ENCODE peak calls at places on chromosomes 13 and 19, in nine cellular contexts. Q is Peyer's patch, S is heart left ventricle, T is stomach, V is esophagus squamous epithelium, F is adrenal gland, Y is endothelial cell of umbilical vein, M is A549, P is transverse colon. L is an unnamed sample.

GRCh38 chr13:101520672-101521071 is 68.2 kb downstream of the ITGBL1 start:
- DNase-seq in F (no peak), Y (peak; percentile 48), V (no peak), S (no peak), Q (no peak), T (no peak), M (no peak), P (no peak), L (no peak)

GRCh38 chr19:13748169-13748884 is 16.0 kb upstream of the MRI1 start:
- DNase-seq in V (no peak), S (no peak), M (peak; percentile 18), T (no peak), F (peak; percentile 79), P (peak; percentile 40), Y (peak; percentile 42), Q (peak; percentile 67), L (no peak)

GRCh38 chr13:84400711-84401110 is 518.4 kb upstream of the SLITRK1 start:
- DNase-seq in Y (no peak), T (no peak), V (no peak), S (no peak), M (no peak), Q (no peak), F (no peak), P (no peak), L (no peak)

GRCh38 chr13:27211771-27212364 is 39.5 kb upstream of the RPL21 start:
- DNase-seq in Q (no peak), F (peak; percentile 19), S (no peak), M (no peak), T (no peak), V (no peak), P (no peak), Y (no peak), L (no peak)

GRCh38 chr19:11453468-11454341 is 18.3 kb downstream of the PRKCSH start:
- DNase-seq in F (no peak), P (no peak), V (no peak), T (no peak), M (no peak), Y (no peak), Q (no peak), S (no peak), L (no peak)

GRCh38 chr19:29380581-29380980 is 145.2 kb upstream of the VSTM2B start:
- DNase-seq in V (no peak), Y (no peak), S (no peak), P (no peak), T (peak; percentile 10), M (no peak), F (no peak), Q (peak; percentile 1), L (no peak)

GRCh38 chr13:65584126-65584525 is 1646.0 kb downstream of the PCDH9 start:
- DNase-seq in Q (no peak), M (no peak), F (no peak), S (no peak), P (no peak), T (no peak), Y (no peak), V (no peak), L (no peak)

GRCh38 chr19:13825489-13826475 is 30.5 kb downstream of the ZSWIM4 start:
- DNase-seq in Q (peak; percentile 52), T (no peak), S (no peak), F (no peak), P (no peak), Y (no peak), M (no peak), V (no peak), L (no peak)

GRCh38 chr13:45702088-45702487 is at the start of gene CBY2:
- DNase-seq in S (no peak), T (no peak), P (no peak), V (no peak), Y (no peak), F (no peak), M (no peak), Q (no peak), L (no peak)

GRCh38 chr13:46057251-46058015 is 4.9 kb upstream of the ZC3H13 start:
- DNase-seq in Y (no peak), P (no peak), M (no peak), Q (no peak), S (no peak), F (no peak), T (no peak), V (no peak), L (no peak)

GRCh38 chr13:85650613-85651012 is 148.6 kb downstream of the SLITRK6 start:
- DNase-seq in P (no peak), Y (no peak), V (no peak), T (no peak), M (no peak), Q (no peak), F (no peak), S (no peak), L (no peak)

GRCh38 chr19:4606921-4607678 is 32.2 kb upstream of the TNFAIP8L1 start:
- DNase-seq in S (peak; percentile 74), V (no peak), Q (no peak), P (no peak), Y (peak; percentile 22), M (no peak), F (peak; percentile 75), T (no peak), L (peak; percentile 31)

GRCh38 chr19:50854636-50855410 is at the start of gene KLK3:
- DNase-seq in Y (no peak), V (no peak), M (no peak), S (no peak), Q (no peak), P (no peak), F (no peak), T (no peak), L (no peak)

DNA sequence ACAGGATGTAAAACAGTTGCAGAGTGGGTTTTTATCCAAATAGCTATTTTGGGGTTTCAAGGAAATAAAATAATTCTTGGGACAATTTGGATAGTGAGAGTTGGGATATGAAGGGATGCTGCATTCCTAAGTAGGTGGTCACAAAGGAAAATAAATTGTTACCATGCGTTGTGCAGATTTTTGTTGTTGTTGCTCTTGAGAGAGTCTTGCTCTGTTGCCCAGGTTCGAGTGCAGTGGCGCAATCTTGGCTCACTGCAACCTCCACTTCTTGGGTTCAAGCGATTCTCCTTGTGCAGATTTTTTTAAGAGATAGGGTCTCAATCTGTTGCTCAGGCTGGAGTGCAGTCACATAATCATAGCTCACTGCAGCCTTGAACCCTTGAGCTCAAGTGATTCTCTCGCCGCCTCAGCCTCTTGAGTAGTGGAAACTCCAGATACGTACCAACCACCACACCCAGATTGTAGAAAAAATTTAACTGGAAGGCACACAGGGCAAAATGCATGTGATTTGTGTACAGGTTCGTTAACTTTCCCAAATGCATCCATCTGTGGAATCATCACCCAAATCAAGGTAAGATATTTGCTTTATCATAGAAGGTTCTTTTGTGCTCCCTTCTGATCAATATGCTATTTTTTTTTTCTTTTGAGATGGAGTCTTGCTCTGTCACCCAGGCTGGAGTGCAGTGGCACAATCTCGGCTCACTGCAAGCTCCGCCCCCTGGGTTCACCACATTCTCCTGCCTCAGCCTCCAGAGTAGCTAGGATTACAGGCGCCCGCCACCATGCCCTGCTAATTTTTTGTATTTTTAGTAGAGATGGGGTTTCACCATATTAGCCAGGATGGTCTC is 16.0 kb downstream of the SLC1A5 start:
- DNase-seq in P (no peak), Y (no peak), T (no peak), S (no peak), Q (no peak), V (no peak), M (no peak), F (no peak), L (no peak)
- H3K27ac ChIP-seq in P (no peak overlapping the region), Y (no peak overlapping the region), T (no peak overlapping the region), S (no peak overlapping the region), Q (no peak overlapping the region), V (no peak overlapping the region), M (no peak overlapping the region), F (no peak overlapping the region), L (no peak overlapping the region)

GRCh38 chr19:44905437-44906160 is at the start of gene APOE:
- DNase-seq in T (no peak), S (no peak), Q (no peak), M (no peak), P (peak; percentile 33), V (no peak), F (peak; percentile 91), Y (no peak), L (no peak)
- TF ChIP-seq POLR2A in T (no peak), S (no peak), Q (no peak), M (no peak), P (peak; percentile 50), V (no peak), F (peak; percentile 71), Y (no peak), L (no peak)

GRCh38 chr13:43787998-43788397 is 1.2 kb upstream of the ENOX1 start:
- DNase-seq in M (peak; percentile 36), V (no peak), Q (no peak), S (no peak), P (no peak), T (no peak), F (no peak), Y (peak; percentile 16), L (peak; percentile 16)
- H3K27ac ChIP-seq in M (peak overlapping the region; percentile 89), V (no peak overlapping the region), Q (no peak overlapping the region), S (no peak overlapping the region), P (no peak overlapping the region), T (no peak overlapping the region), F (no peak overlapping the region), Y (no peak overlapping the region), L (no peak overlapping the region)

DNA sequence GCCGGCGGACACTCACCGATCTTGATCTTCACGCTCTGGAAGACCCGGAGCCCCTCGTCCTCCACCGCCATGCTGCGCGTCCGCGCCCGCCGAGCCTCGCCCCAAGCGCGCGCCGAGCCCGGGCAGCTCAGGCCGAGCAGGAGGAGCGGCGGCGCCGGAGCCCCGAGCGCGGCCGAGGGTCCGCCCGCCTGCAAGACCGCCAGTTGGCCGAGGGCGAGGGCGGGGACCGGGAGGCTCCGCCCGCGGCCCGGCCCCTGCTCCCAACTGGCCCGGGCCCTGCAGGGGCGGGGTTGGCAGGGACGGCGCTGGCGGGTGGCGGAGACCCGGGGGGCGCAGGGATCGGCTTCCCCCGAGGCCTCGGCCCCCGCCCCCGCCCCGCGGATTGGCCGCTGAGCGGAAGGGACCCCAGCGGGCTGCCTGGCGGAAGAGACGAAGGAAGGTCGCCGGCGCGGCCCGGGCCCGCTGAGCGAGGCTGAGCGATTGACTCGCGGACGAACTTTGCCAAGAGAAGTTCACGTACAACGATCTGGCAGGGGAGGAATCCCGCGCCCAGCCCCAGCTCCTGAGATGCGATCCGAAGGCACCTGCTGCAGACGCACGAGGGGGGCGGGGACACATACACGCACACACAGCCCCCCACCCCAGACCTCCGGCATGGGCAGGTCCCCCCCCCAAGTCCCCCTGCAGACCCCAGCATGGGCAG is at the start of gene RASA3:
- DNase-seq in T (peak; percentile 82), M (peak; percentile 72), Q (peak; percentile 89), F (peak; percentile 38), V (no peak), S (peak; percentile 84), Y (peak; percentile 76), P (peak; percentile 84), L (peak; percentile 62)
- TF ChIP-seq POLR2A in T (no peak), M (peak; percentile 42), Q (no peak), F (peak; percentile 22), V (peak; percentile 74), S (no peak), Y (peak; percentile 80), P (peak; percentile 34), L (peak; percentile 85)

DNA sequence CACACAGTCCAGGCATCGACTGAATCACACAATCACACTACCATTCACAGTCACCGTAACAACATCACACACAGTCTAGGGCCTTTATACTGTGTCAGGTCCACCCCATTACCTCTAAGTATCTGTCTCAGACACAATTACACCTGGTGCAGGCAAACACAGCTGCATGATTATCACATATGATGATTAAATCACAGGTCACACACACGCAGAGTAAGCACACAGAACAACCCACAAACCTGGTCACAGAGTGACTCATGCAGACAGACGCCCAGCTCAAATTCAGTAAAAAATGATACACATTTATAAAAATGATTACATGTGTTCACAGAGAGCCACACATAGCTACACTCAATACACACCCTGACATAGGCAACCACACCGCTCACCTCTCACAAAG is 1.2 kb upstream of the ZSCAN22 start:
- DNase-seq in M (no peak), P (no peak), S (no peak), F (no peak), Q (no peak), V (no peak), Y (no peak), T (no peak), L (no peak)
- H3K27ac ChIP-seq in M (no peak overlapping the region), P (no peak overlapping the region), S (no peak overlapping the region), F (no peak overlapping the region), Q (no peak overlapping the region), V (peak overlapping the region; percentile 97), Y (no peak overlapping the region), T (no peak overlapping the region), L (no peak overlapping the region)

L was measured in tibial nerve.